ENCODE peak calls at places on chromosome 2, in six cellular contexts. Q, U, O, D, T and X are unnamed samples.

GRCh38 chr2:21633531-21634310 is 510.0 kb downstream of the TDRD15 start:
- DNase-seq in Q (no peak), U (no peak), O (no peak), D (no peak), T (no peak), X (no peak)

GRCh38 chr2:19747310-19748072 is 154.3 kb downstream of the TTC32 start:
- DNase-seq in Q (no peak), U (no peak), O (no peak), D (no peak), T (no peak), X (no peak)

GRCh38 chr2:6986894-6987487 is 69.8 kb downstream of the RNF144A start:
- DNase-seq in Q (no peak), U (no peak), O (no peak), D (no peak), T (peak; percentile 63), X (peak; percentile 61)

GRCh38 chr2:230586328-230586982 is 126.2 kb upstream of the CAB39 start:
- DNase-seq in Q (no peak), U (no peak), O (no peak), D (no peak), T (peak; percentile 38), X (no peak)

GRCh38 chr2:51013060-51013746 is 18.7 kb downstream of the NRXN1 start:
- DNase-seq in Q (no peak), U (no peak), O (no peak), D (no peak), T (no peak), X (peak; percentile 28)

GRCh38 chr2:202171246-202171833 is 67.1 kb downstream of the SUMO1 start:
- DNase-seq in Q (peak; percentile 38), U (no peak), O (no peak), D (no peak), T (peak; percentile 21), X (no peak)

GRCh38 chr2:46195819-46196218 is 101.4 kb upstream of the EPAS1 start:
- DNase-seq in Q (no peak), U (no peak), O (no peak), D (no peak), T (no peak), X (no peak)

GRCh38 chr2:180677928-180678327 is 302.5 kb upstream of the UBE2E3 start:
- DNase-seq in Q (no peak), U (no peak), O (no peak), D (no peak), T (no peak), X (no peak)

GRCh38 chr2:232237460-232237859 is 141.1 kb upstream of the ALPP start:
- DNase-seq in Q (no peak), U (no peak), O (no peak), D (no peak), T (no peak), X (no peak)

GRCh38 chr2:97699765-97700444 is 13.5 kb upstream of the ZAP70 start:
- DNase-seq in Q (peak; percentile 95), U (peak; percentile 70), O (peak; percentile 26), D (no peak), T (peak; percentile 51), X (peak; percentile 68)

DNA sequence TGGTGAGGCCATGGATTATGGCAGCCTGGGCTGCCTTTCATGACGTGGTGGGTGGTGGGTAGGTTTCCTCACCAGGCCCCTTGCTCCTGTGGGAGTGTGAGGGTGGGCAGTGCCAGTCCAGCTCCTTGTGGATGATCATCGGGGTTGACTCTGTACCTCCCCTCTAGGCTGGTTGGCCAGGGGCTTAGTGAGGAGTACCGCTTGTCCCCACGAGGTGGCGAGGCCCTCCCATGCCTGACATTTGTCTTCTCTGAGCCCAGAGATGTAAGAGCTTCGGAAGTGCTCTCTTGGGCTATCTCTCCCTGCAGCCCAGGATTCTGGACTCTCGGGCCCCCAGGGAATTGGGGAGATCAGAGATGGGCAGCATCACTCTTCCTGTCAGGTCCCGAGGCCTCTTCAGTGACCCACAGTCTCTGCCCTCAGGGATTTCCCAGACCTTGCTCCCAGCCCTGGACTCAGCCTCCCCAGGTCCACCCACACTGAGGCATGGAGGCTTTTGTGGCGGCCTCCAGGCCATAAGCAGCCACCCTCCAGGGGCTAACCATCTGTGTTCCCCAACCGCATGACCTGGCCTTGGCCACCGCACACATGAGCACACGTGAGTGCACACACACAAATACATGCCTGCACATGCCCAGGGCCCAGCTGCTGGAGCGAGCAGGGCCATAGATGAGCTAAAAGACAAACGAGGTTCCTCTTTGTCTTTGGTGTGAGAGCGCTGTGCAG is 6.5 kb downstream of the SPR start:
- DNase-seq in Q (peak; percentile 75), U (peak; percentile 65), O (peak; percentile 69), D (peak; percentile 55), T (peak; percentile 72), X (peak; percentile 68)
- TF ChIP-seq MYC in Q (peak; percentile 31), U (no peak), O (no peak), D (no peak), T (no peak), X (peak; percentile 20)

GRCh38 chr2:127873707-127874303 is 12.0 kb downstream of the AMMECR1L start:
- DNase-seq in Q (no peak), U (no peak), O (no peak), D (no peak), T (no peak), X (no peak)

GRCh38 chr2:127877136-127877535 is 8.6 kb downstream of the AMMECR1L start:
- DNase-seq in Q (no peak), U (no peak), O (no peak), D (no peak), T (no peak), X (no peak)

GRCh38 chr2:127872354-127872753 is 13.4 kb downstream of the AMMECR1L start:
- DNase-seq in Q (no peak), U (no peak), O (no peak), D (no peak), T (no peak), X (no peak)

GRCh38 chr2:127877626-127878025 is 8.1 kb downstream of the AMMECR1L start:
- DNase-seq in Q (no peak), U (no peak), O (no peak), D (no peak), T (no peak), X (no peak)

GRCh38 chr2:127874378-127875271 is 11.1 kb downstream of the AMMECR1L start:
- DNase-seq in Q (no peak), U (no peak), O (no peak), D (no peak), T (no peak), X (no peak)
- TF ChIP-seq MYC in Q (no peak), U (no peak), O (no peak), D (no peak), T (no peak), X (no peak)

DNA sequence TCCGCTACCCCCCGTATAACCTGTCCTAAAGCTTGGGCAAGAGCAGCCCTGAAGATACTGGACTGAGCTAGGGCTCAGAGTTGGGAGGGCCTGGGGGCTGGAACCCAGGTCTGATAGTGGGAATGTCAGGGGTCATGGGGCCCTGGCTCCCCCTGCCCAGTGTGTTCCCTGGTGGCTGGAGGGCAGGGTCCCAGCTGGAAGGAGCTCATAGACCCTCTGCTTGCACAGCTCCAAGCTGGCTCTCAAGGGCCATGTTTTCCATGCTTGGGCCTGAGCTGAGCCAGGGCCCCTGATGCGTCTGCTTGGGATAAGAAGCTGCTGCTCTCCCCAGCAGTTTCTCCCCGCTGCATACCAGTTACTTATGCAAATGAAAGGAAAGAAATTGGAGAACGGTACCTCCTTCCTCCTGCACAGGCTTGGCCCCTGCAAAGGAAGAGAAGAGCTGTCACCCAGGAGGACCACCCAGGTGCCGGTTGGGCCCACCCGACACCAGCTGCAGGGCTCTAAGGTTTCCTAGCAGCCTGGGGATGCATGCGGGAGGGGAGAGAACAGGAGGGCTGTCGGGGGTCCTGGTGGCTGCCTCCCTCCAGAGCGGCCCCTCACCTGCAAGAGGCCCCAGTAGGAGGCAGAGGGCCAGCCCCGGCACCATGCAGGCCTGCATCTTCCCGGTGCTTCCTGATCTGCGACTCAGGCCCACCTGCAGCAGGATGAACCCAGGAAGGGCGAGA is 628 bp downstream of the OTOS start:
- DNase-seq in Q (no peak), U (no peak), O (no peak), D (no peak), T (no peak), X (no peak)
- TF ChIP-seq MYC in Q (no peak), U (no peak), O (no peak), D (no peak), T (no peak), X (no peak)

GRCh38 chr2:55399815-55400214 is 19.8 kb downstream of the CCDC88A start:
- DNase-seq in Q (no peak), U (no peak), O (no peak), D (no peak), T (no peak), X (no peak)

GRCh38 chr2:55401124-55401523 is 18.5 kb downstream of the CCDC88A start:
- DNase-seq in Q (no peak), U (no peak), O (no peak), D (no peak), T (no peak), X (peak; percentile 29)

GRCh38 chr2:55408098-55408882 is 11.4 kb downstream of the CCDC88A start:
- DNase-seq in Q (no peak), U (no peak), O (no peak), D (no peak), T (no peak), X (no peak)

GRCh38 chr2:55408946-55409868 is 10.4 kb downstream of the CCDC88A start:
- DNase-seq in Q (peak; percentile 35), U (no peak), O (no peak), D (no peak), T (no peak), X (no peak)

DNA sequence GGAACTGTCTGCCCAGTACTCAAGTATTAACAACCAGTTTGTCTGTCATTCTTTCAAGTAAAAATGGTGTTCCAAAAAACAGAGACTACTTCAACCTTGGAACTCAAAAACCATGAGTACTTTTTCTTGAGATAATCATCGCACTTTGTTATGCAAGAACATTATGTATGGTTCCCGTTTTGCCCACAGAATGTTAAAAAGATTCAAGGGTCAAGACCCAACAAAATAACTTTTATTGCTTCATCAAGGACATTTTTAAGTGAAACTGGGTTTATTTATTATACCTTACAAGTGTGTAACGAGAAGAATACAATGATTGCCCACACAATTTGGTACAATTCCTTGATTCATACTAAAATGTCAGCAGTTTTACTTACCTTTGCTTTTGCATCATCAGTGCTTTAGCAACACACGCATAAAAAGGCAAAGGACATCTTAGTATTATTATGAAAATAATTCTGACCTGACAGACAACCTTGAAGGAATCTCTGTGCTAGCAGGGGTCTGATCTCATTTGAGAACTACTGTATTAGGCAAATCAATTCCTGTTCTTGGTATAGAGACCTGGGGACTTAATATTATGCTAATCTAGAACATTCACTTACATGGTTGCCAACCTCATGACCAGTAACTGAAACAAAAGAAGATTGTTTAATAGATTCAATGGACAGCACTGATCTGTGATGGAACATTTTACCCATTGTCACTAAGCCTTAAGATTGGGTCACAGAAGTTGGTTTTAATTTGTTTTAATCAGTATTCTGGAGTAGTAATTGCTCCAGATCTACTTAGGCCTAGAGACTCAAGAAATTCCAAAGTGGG is 16.3 kb downstream of the CCDC88A start:
- DNase-seq in Q (no peak), U (no peak), O (no peak), D (no peak), T (no peak), X (no peak)
- TF ChIP-seq MYC in Q (no peak), U (no peak), O (no peak), D (no peak), T (no peak), X (no peak)

GRCh38 chr2:24613154-24613814 is 122.2 kb downstream of the NCOA1 start:
- DNase-seq in Q (peak; percentile 82), U (peak; percentile 50), O (no peak), D (peak; percentile 32), T (peak; percentile 45), X (peak; percentile 54)
- TF ChIP-seq MYC in Q (no peak), U (no peak), O (no peak), D (no peak), T (no peak), X (no peak)